ENCODE peak calls at places on chromosomes 7 and 10, in eight cellular contexts. One of them, this sample, is unnamed.

GRCh38 chr10:78738457-78738856 is 330.3 kb upstream of the ZMIZ1 start:
- DNase-seq in nephron progenitor cell: no peak
- DNase-seq in DMS79 treated with DMSO at 0.1 percent for 48 hours: no peak
- DNase-seq in DMS 273 treated with DMSO at 0.1 percent for 48 hours: no peak
- DNase-seq in activated T-cell treated with anti-CD3 and anti-CD28 coated beads, Interleukin-2, amount 50 U/mL, for 4 hours: no peak
- DNase-seq in IMR-90: no peak
- DNase-seq in activated CD8-positive, alpha-beta memory T cell treated with anti-CD3 and anti-CD28 coated beads for 4 hours: no peak
- DNase-seq in M059J: no peak
- DNase-seq in this sample: no peak

GRCh38 chr10:103445366-103445765 is 6.8 kb downstream of the CALHM2 start:
- DNase-seq in nephron progenitor cell: no peak
- DNase-seq in DMS79 treated with DMSO at 0.1 percent for 48 hours: no peak
- DNase-seq in DMS 273 treated with DMSO at 0.1 percent for 48 hours: no peak
- DNase-seq in activated T-cell treated with anti-CD3 and anti-CD28 coated beads, Interleukin-2, amount 50 U/mL, for 4 hours: no peak
- DNase-seq in IMR-90: no peak
- DNase-seq in activated CD8-positive, alpha-beta memory T cell treated with anti-CD3 and anti-CD28 coated beads for 4 hours: no peak
- DNase-seq in M059J: no peak
- DNase-seq in this sample: no peak

GRCh38 chr10:2949948-2950354 is 117.4 kb upstream of the PFKP start:
- DNase-seq in nephron progenitor cell: no peak
- DNase-seq in DMS79 treated with DMSO at 0.1 percent for 48 hours: no peak
- DNase-seq in DMS 273 treated with DMSO at 0.1 percent for 48 hours: no peak
- DNase-seq in activated T-cell treated with anti-CD3 and anti-CD28 coated beads, Interleukin-2, amount 50 U/mL, for 4 hours: peak; percentile 8
- DNase-seq in IMR-90: peak; percentile 28
- DNase-seq in activated CD8-positive, alpha-beta memory T cell treated with anti-CD3 and anti-CD28 coated beads for 4 hours: no peak
- DNase-seq in M059J: peak; percentile 81
- DNase-seq in this sample: peak; percentile 24

GRCh38 chr10:110399163-110400094 is 94.7 kb upstream of the SMNDC1 start:
- DNase-seq in nephron progenitor cell: no peak
- DNase-seq in DMS79 treated with DMSO at 0.1 percent for 48 hours: no peak
- DNase-seq in DMS 273 treated with DMSO at 0.1 percent for 48 hours: no peak
- DNase-seq in activated T-cell treated with anti-CD3 and anti-CD28 coated beads, Interleukin-2, amount 50 U/mL, for 4 hours: no peak
- DNase-seq in IMR-90: peak; percentile 99
- DNase-seq in activated CD8-positive, alpha-beta memory T cell treated with anti-CD3 and anti-CD28 coated beads for 4 hours: no peak
- DNase-seq in M059J: peak; percentile 98
- DNase-seq in this sample: peak; percentile 63

GRCh38 chr7:134315679-134316538 is 821 bp downstream of the SLC35B4 start:
- DNase-seq in nephron progenitor cell: no peak
- DNase-seq in DMS79 treated with DMSO at 0.1 percent for 48 hours: peak; percentile 41
- DNase-seq in DMS 273 treated with DMSO at 0.1 percent for 48 hours: no peak
- DNase-seq in activated T-cell treated with anti-CD3 and anti-CD28 coated beads, Interleukin-2, amount 50 U/mL, for 4 hours: no peak
- DNase-seq in IMR-90: peak; percentile 16
- DNase-seq in activated CD8-positive, alpha-beta memory T cell treated with anti-CD3 and anti-CD28 coated beads for 4 hours: no peak
- DNase-seq in M059J: peak; percentile 42
- DNase-seq in this sample: peak; percentile 30

GRCh38 chr10:112395809-112396530 is 22.1 kb downstream of the ACSL5 start:
- DNase-seq in nephron progenitor cell: no peak
- DNase-seq in DMS79 treated with DMSO at 0.1 percent for 48 hours: no peak
- DNase-seq in DMS 273 treated with DMSO at 0.1 percent for 48 hours: no peak
- DNase-seq in activated T-cell treated with anti-CD3 and anti-CD28 coated beads, Interleukin-2, amount 50 U/mL, for 4 hours: no peak
- DNase-seq in IMR-90: peak; percentile 5
- DNase-seq in activated CD8-positive, alpha-beta memory T cell treated with anti-CD3 and anti-CD28 coated beads for 4 hours: no peak
- DNase-seq in M059J: no peak
- DNase-seq in this sample: no peak

GRCh38 chr7:92904292-92905131 is 68.1 kb upstream of the CDK6 start:
- DNase-seq in nephron progenitor cell: no peak
- DNase-seq in DMS79 treated with DMSO at 0.1 percent for 48 hours: no peak
- DNase-seq in DMS 273 treated with DMSO at 0.1 percent for 48 hours: no peak
- DNase-seq in activated T-cell treated with anti-CD3 and anti-CD28 coated beads, Interleukin-2, amount 50 U/mL, for 4 hours: peak; percentile 76
- DNase-seq in IMR-90: peak; percentile 97
- DNase-seq in activated CD8-positive, alpha-beta memory T cell treated with anti-CD3 and anti-CD28 coated beads for 4 hours: peak; percentile 75
- DNase-seq in M059J: peak; percentile 99
- DNase-seq in this sample: peak; percentile 42

GRCh38 chr10:104505521-104506041 is 135.5 kb upstream of the SORCS3 start:
- DNase-seq in nephron progenitor cell: no peak
- DNase-seq in DMS79 treated with DMSO at 0.1 percent for 48 hours: no peak
- DNase-seq in DMS 273 treated with DMSO at 0.1 percent for 48 hours: no peak
- DNase-seq in activated T-cell treated with anti-CD3 and anti-CD28 coated beads, Interleukin-2, amount 50 U/mL, for 4 hours: no peak
- DNase-seq in IMR-90: no peak
- DNase-seq in activated CD8-positive, alpha-beta memory T cell treated with anti-CD3 and anti-CD28 coated beads for 4 hours: no peak
- DNase-seq in M059J: no peak
- DNase-seq in this sample: no peak

GRCh38 chr10:20593649-20594048 is 303.5 kb downstream of the NEBL start:
- DNase-seq in nephron progenitor cell: no peak
- DNase-seq in DMS79 treated with DMSO at 0.1 percent for 48 hours: no peak
- DNase-seq in DMS 273 treated with DMSO at 0.1 percent for 48 hours: no peak
- DNase-seq in activated T-cell treated with anti-CD3 and anti-CD28 coated beads, Interleukin-2, amount 50 U/mL, for 4 hours: no peak
- DNase-seq in IMR-90: no peak
- DNase-seq in activated CD8-positive, alpha-beta memory T cell treated with anti-CD3 and anti-CD28 coated beads for 4 hours: no peak
- DNase-seq in M059J: peak; percentile 25
- DNase-seq in this sample: no peak

GRCh38 chr7:64888561-64888900 is 14.5 kb upstream of the ZNF273 start:
- DNase-seq in nephron progenitor cell: peak; percentile 18
- DNase-seq in DMS79 treated with DMSO at 0.1 percent for 48 hours: no peak
- DNase-seq in DMS 273 treated with DMSO at 0.1 percent for 48 hours: no peak
- DNase-seq in activated T-cell treated with anti-CD3 and anti-CD28 coated beads, Interleukin-2, amount 50 U/mL, for 4 hours: no peak
- DNase-seq in IMR-90: no peak
- DNase-seq in activated CD8-positive, alpha-beta memory T cell treated with anti-CD3 and anti-CD28 coated beads for 4 hours: no peak
- DNase-seq in M059J: no peak
- DNase-seq in this sample: no peak

GRCh38 chr7:158458096-158458495 is 129.5 kb downstream of the PTPRN2 start:
- DNase-seq in nephron progenitor cell: no peak
- DNase-seq in DMS79 treated with DMSO at 0.1 percent for 48 hours: no peak
- DNase-seq in DMS 273 treated with DMSO at 0.1 percent for 48 hours: no peak
- DNase-seq in activated T-cell treated with anti-CD3 and anti-CD28 coated beads, Interleukin-2, amount 50 U/mL, for 4 hours: no peak
- DNase-seq in IMR-90: no peak
- DNase-seq in activated CD8-positive, alpha-beta memory T cell treated with anti-CD3 and anti-CD28 coated beads for 4 hours: no peak
- DNase-seq in M059J: no peak
- DNase-seq in this sample: no peak

GRCh38 chr10:127069436-127069835 is 127.0 kb downstream of the INSYN2A start:
- DNase-seq in nephron progenitor cell: no peak
- DNase-seq in DMS79 treated with DMSO at 0.1 percent for 48 hours: peak; percentile 62
- DNase-seq in DMS 273 treated with DMSO at 0.1 percent for 48 hours: no peak
- DNase-seq in activated T-cell treated with anti-CD3 and anti-CD28 coated beads, Interleukin-2, amount 50 U/mL, for 4 hours: no peak
- DNase-seq in IMR-90: no peak
- DNase-seq in activated CD8-positive, alpha-beta memory T cell treated with anti-CD3 and anti-CD28 coated beads for 4 hours: no peak
- DNase-seq in M059J: no peak
- DNase-seq in this sample: no peak

GRCh38 chr10:106078796-106079576 is 1085.5 kb downstream of the SORCS1 start:
- DNase-seq in nephron progenitor cell: no peak
- DNase-seq in DMS79 treated with DMSO at 0.1 percent for 48 hours: no peak
- DNase-seq in DMS 273 treated with DMSO at 0.1 percent for 48 hours: no peak
- DNase-seq in activated T-cell treated with anti-CD3 and anti-CD28 coated beads, Interleukin-2, amount 50 U/mL, for 4 hours: no peak
- DNase-seq in IMR-90: no peak
- DNase-seq in activated CD8-positive, alpha-beta memory T cell treated with anti-CD3 and anti-CD28 coated beads for 4 hours: no peak
- DNase-seq in M059J: peak; percentile 1
- DNase-seq in this sample: no peak

GRCh38 chr7:130293521-130293920 is 560 bp downstream of the CPA4 start:
- DNase-seq in nephron progenitor cell: no peak
- DNase-seq in DMS79 treated with DMSO at 0.1 percent for 48 hours: no peak
- DNase-seq in DMS 273 treated with DMSO at 0.1 percent for 48 hours: no peak
- DNase-seq in activated T-cell treated with anti-CD3 and anti-CD28 coated beads, Interleukin-2, amount 50 U/mL, for 4 hours: no peak
- DNase-seq in IMR-90: no peak
- DNase-seq in activated CD8-positive, alpha-beta memory T cell treated with anti-CD3 and anti-CD28 coated beads for 4 hours: no peak
- DNase-seq in M059J: peak; percentile 34
- DNase-seq in this sample: no peak

GRCh38 chr7:28481131-28481926 is 69.0 kb downstream of the CREB5 start:
- DNase-seq in nephron progenitor cell: no peak
- DNase-seq in DMS79 treated with DMSO at 0.1 percent for 48 hours: no peak
- DNase-seq in DMS 273 treated with DMSO at 0.1 percent for 48 hours: no peak
- DNase-seq in activated T-cell treated with anti-CD3 and anti-CD28 coated beads, Interleukin-2, amount 50 U/mL, for 4 hours: no peak
- DNase-seq in IMR-90: peak; percentile 65
- DNase-seq in activated CD8-positive, alpha-beta memory T cell treated with anti-CD3 and anti-CD28 coated beads for 4 hours: no peak
- DNase-seq in M059J: no peak
- DNase-seq in this sample: no peak

GRCh38 chr7:22809902-22810642 is 12.6 kb downstream of the TOMM7 start:
- DNase-seq in nephron progenitor cell: no peak
- DNase-seq in DMS79 treated with DMSO at 0.1 percent for 48 hours: no peak
- DNase-seq in DMS 273 treated with DMSO at 0.1 percent for 48 hours: no peak
- DNase-seq in activated T-cell treated with anti-CD3 and anti-CD28 coated beads, Interleukin-2, amount 50 U/mL, for 4 hours: no peak
- DNase-seq in IMR-90: no peak
- DNase-seq in activated CD8-positive, alpha-beta memory T cell treated with anti-CD3 and anti-CD28 coated beads for 4 hours: no peak
- DNase-seq in M059J: no peak
- DNase-seq in this sample: no peak

GRCh38 chr7:36472141-36472729 is 82.6 kb downstream of the ANLN start:
- DNase-seq in nephron progenitor cell: no peak
- DNase-seq in DMS79 treated with DMSO at 0.1 percent for 48 hours: no peak
- DNase-seq in DMS 273 treated with DMSO at 0.1 percent for 48 hours: no peak
- DNase-seq in activated T-cell treated with anti-CD3 and anti-CD28 coated beads, Interleukin-2, amount 50 U/mL, for 4 hours: no peak
- DNase-seq in IMR-90: no peak
- DNase-seq in activated CD8-positive, alpha-beta memory T cell treated with anti-CD3 and anti-CD28 coated beads for 4 hours: no peak
- DNase-seq in M059J: no peak
- DNase-seq in this sample: no peak

GRCh38 chr10:115963848-115964247 is 309.2 kb downstream of the GFRA1 start:
- DNase-seq in nephron progenitor cell: no peak
- DNase-seq in DMS79 treated with DMSO at 0.1 percent for 48 hours: no peak
- DNase-seq in DMS 273 treated with DMSO at 0.1 percent for 48 hours: peak; percentile 48
- DNase-seq in activated T-cell treated with anti-CD3 and anti-CD28 coated beads, Interleukin-2, amount 50 U/mL, for 4 hours: no peak
- DNase-seq in IMR-90: peak; percentile 16
- DNase-seq in activated CD8-positive, alpha-beta memory T cell treated with anti-CD3 and anti-CD28 coated beads for 4 hours: no peak
- DNase-seq in M059J: peak; percentile 57
- DNase-seq in this sample: peak; percentile 8

GRCh38 chr7:1861799-1862458 is 191.9 kb downstream of the ELFN1 start:
- DNase-seq in nephron progenitor cell: no peak
- DNase-seq in DMS79 treated with DMSO at 0.1 percent for 48 hours: no peak
- DNase-seq in DMS 273 treated with DMSO at 0.1 percent for 48 hours: no peak
- DNase-seq in activated T-cell treated with anti-CD3 and anti-CD28 coated beads, Interleukin-2, amount 50 U/mL, for 4 hours: no peak
- DNase-seq in IMR-90: no peak
- DNase-seq in activated CD8-positive, alpha-beta memory T cell treated with anti-CD3 and anti-CD28 coated beads for 4 hours: no peak
- DNase-seq in M059J: no peak
- DNase-seq in this sample: no peak

GRCh38 chr10:117541405-117541908 is 1.1 kb upstream of the EMX2 start:
- DNase-seq in nephron progenitor cell: peak; percentile 73
- DNase-seq in DMS79 treated with DMSO at 0.1 percent for 48 hours: no peak
- DNase-seq in DMS 273 treated with DMSO at 0.1 percent for 48 hours: peak; percentile 48
- DNase-seq in activated T-cell treated with anti-CD3 and anti-CD28 coated beads, Interleukin-2, amount 50 U/mL, for 4 hours: no peak
- DNase-seq in IMR-90: no peak
- DNase-seq in activated CD8-positive, alpha-beta memory T cell treated with anti-CD3 and anti-CD28 coated beads for 4 hours: no peak
- DNase-seq in M059J: peak; percentile 22
- DNase-seq in this sample: no peak

GRCh38 chr7:77684030-77684429 is 12.2 kb upstream of the RSBN1L start:
- DNase-seq in nephron progenitor cell: peak; percentile 19
- DNase-seq in DMS79 treated with DMSO at 0.1 percent for 48 hours: no peak
- DNase-seq in DMS 273 treated with DMSO at 0.1 percent for 48 hours: no peak
- DNase-seq in activated T-cell treated with anti-CD3 and anti-CD28 coated beads, Interleukin-2, amount 50 U/mL, for 4 hours: no peak
- DNase-seq in IMR-90: peak; percentile 70
- DNase-seq in activated CD8-positive, alpha-beta memory T cell treated with anti-CD3 and anti-CD28 coated beads for 4 hours: no peak
- DNase-seq in M059J: no peak
- DNase-seq in this sample: no peak

This sample was measured in HT-29.